ENCODE peak calls at places on chromosomes 7 and 10, in five cellular contexts. O is GM03348, I is GM04503, M is brain microvascular endothelial cell, A is NCI-H446. B is an unnamed sample.

GRCh38 chr7:88480266-88480665 is 173.6 kb upstream of the STEAP4 start:
- DNase-seq in O (no peak), I (no peak), M (no peak), A (no peak), B (no peak)

GRCh38 chr10:132503581-132504421 is 33.8 kb upstream of the INPP5A start:
- DNase-seq in O (no peak), I (no peak), M (no peak), A (no peak), B (no peak)

GRCh38 chr7:24769863-24770262 is 12.6 kb upstream of the GSDME start:
- DNase-seq in O (no peak), I (no peak), M (no peak), A (peak), B (no peak)

GRCh38 chr7:107971613-107972012 is 31.3 kb downstream of the LAMB1 start:
- DNase-seq in O (peak), I (no peak), M (no peak), A (no peak), B (no peak)

GRCh38 chr10:28631896-28632596 is 45.3 kb upstream of the BAMBI start:
- DNase-seq in O (no peak), I (no peak), M (no peak), A (no peak), B (no peak)

GRCh38 chr7:137342751-137343482 is 616 bp downstream of the PTN start:
- DNase-seq in O (no peak), I (no peak), M (no peak), A (no peak), B (no peak)

GRCh38 chr7:42128703-42129102 is 108.3 kb downstream of the GLI3 start:
- DNase-seq in O (no peak), I (no peak), M (no peak), A (no peak), B (no peak)

GRCh38 chr10:11020026-11020820 is 2.6 kb downstream of the CELF2 start:
- DNase-seq in O (no peak), I (no peak), M (no peak), A (no peak), B (no peak)

GRCh38 chr10:13500201-13500600 is 28.6 kb downstream of the BEND7 start:
- DNase-seq in O (no peak), I (no peak), M (no peak), A (no peak), B (no peak)

GRCh38 chr10:42933454-42934340 is 143.2 kb upstream of the RET start:
- DNase-seq in O (no peak), I (no peak), M (no peak), A (no peak), B (no peak)

GRCh38 chr10:88379575-88379974 is 203.5 kb downstream of the RNLS start:
- DNase-seq in O (peak), I (no peak), M (peak), A (no peak), B (no peak)

GRCh38 chr10:5147255-5147980 is 37.5 kb downstream of the AKR1C8 start:
- DNase-seq in O (no peak), I (no peak), M (no peak), A (no peak), B (no peak)

GRCh38 chr10:29546773-29547313 is 87.9 kb downstream of the SVIL start:
- DNase-seq in O (no peak), I (no peak), M (no peak), A (no peak), B (no peak)

GRCh38 chr10:88743999-88744398 is 15.8 kb upstream of the LIPN start:
- DNase-seq in O (no peak), I (no peak), M (no peak), A (no peak), B (no peak)

GRCh38 chr7:33040803-33041516 is 21.6 kb downstream of the NT5C3A start:
- DNase-seq in O (no peak), I (no peak), M (no peak), A (no peak), B (no peak)

GRCh38 chr7:151051108-151051507 is 2.8 kb downstream of the ASIC3 start:
- DNase-seq in O (peak), I (no peak), M (peak), A (no peak), B (no peak)

GRCh38 chr7:144738708-144739314 is 97.0 kb downstream of the TPK1 start:
- DNase-seq in O (peak), I (no peak), M (peak), A (no peak), B (no peak)